ENCODE peak calls at places on chromosomes 6 and 20, in eight cellular contexts. K, T, P, Y, D, E, B and M are unnamed samples.
A peak's percentile ranks its signal among the peaks of the same experiment; 100 is the strongest.

GRCh38 chr6:42714098-42714761 is 8.2 kb downstream of the PRPH2 start:
- DNase-seq in K (peak; percentile 78), Y (no peak), P (no peak), T (no peak), B (no peak), E (no peak), D (no peak), M (peak; percentile 51)

GRCh38 chr6:134546962-134547645 is 229.2 kb upstream of the SGK1 start:
- DNase-seq in K (no peak), Y (no peak), B (no peak), D (no peak), E (no peak), P (no peak), T (no peak), M (no peak)

GRCh38 chr6:48766349-48766748 is 655.4 kb upstream of the PTCHD4 start:
- DNase-seq in T (no peak), Y (no peak), D (no peak), E (no peak), P (peak; percentile 73), K (peak; percentile 37), B (no peak), M (peak; percentile 81)

GRCh38 chr20:43941476-43942212 is 27.0 kb downstream of the TOX2 start:
- DNase-seq in E (no peak), Y (no peak), K (peak; percentile 82), T (no peak), P (peak; percentile 39), B (no peak), D (peak; percentile 49), M (no peak)

GRCh38 chr6:37061157-37061804 is 55.8 kb downstream of the FGD2 start:
- DNase-seq in E (peak; percentile 18), T (no peak), Y (no peak), B (peak; percentile 71), D (no peak), K (no peak), P (no peak), M (no peak)

GRCh38 chr6:166798652-166799051 is 157.7 kb downstream of the RNASET2 start:
- DNase-seq in Y (no peak), P (no peak), D (no peak), K (no peak), E (no peak), B (no peak), T (no peak), M (no peak)

GRCh38 chr6:53410508-53411258 is 61.9 kb upstream of the ELOVL5 start:
- DNase-seq in P (no peak), Y (no peak), D (no peak), T (peak; percentile 74), E (no peak), B (peak; percentile 69), K (peak; percentile 55), M (no peak)

GRCh38 chr20:21202284-21202683 is 76.4 kb downstream of the KIZ start:
- DNase-seq in T (no peak), P (no peak), B (no peak), Y (no peak), D (no peak), K (peak; percentile 27), E (no peak), M (peak; percentile 33)

GRCh38 chr20:41316009-41316408 is 1.5 kb downstream of the ZHX3 start:
- DNase-seq in B (no peak), D (no peak), T (no peak), K (no peak), Y (no peak), E (no peak), P (no peak), M (no peak)

GRCh38 chr6:41757268-41757667 is 10.1 kb upstream of the PGC start:
- DNase-seq in D (peak; percentile 22), T (no peak), P (no peak), B (no peak), K (no peak), Y (no peak), E (no peak), M (no peak)

GRCh38 chr6:75418233-75418632 is 75.4 kb downstream of the FILIP1 start:
- DNase-seq in B (no peak), T (no peak), E (no peak), P (peak; percentile 43), D (no peak), K (peak; percentile 27), Y (no peak), M (peak; percentile 75)

GRCh38 chr6:73652637-73653570 is 888 bp downstream of the SLC17A5 start:
- DNase-seq in B (peak; percentile 76), E (peak; percentile 40), Y (peak; percentile 51), K (peak; percentile 54), P (no peak), T (peak; percentile 81), D (peak; percentile 81), M (no peak)

GRCh38 chr6:7088076-7088742 is 19.6 kb upstream of the RREB1 start:
- DNase-seq in K (no peak), T (no peak), P (no peak), Y (no peak), E (no peak), D (no peak), B (no peak), M (no peak)

GRCh38 chr6:154689654-154690053 is 43.6 kb upstream of the SCAF8 start:
- DNase-seq in E (no peak), P (no peak), B (no peak), K (no peak), Y (no peak), T (no peak), D (no peak), M (no peak)

GRCh38 chr6:169990095-169991030 is 238.9 kb downstream of the ERMARD start:
- DNase-seq in B (no peak), K (no peak), E (no peak), D (peak; percentile 61), Y (no peak), T (peak; percentile 47), P (no peak), M (no peak)

GRCh38 chr20:37872161-37872560 is 30.8 kb upstream of the VSTM2L start:
- DNase-seq in E (no peak), K (no peak), B (no peak), P (no peak), Y (no peak), D (no peak), T (no peak), M (no peak)

GRCh38 chr6:147106759-147107401 is 97.3 kb upstream of the STXBP5 start:
- DNase-seq in B (no peak), D (no peak), T (no peak), Y (no peak), P (no peak), K (peak; percentile 73), E (no peak), M (no peak)

GRCh38 chr20:61814726-61815125 is 251.0 kb downstream of the TAF4 start:
- DNase-seq in E (no peak), P (no peak), T (no peak), K (no peak), B (no peak), D (peak; percentile 34), Y (no peak), M (no peak)

GRCh38 chr6:146355521-146356100 is 188.0 kb upstream of the RAB32 start:
- DNase-seq in K (no peak), D (no peak), T (no peak), Y (peak; percentile 4), B (no peak), E (no peak), P (no peak), M (no peak)

GRCh38 chr20:58692579-58693225 is at the start of gene NPEPL1:
- DNase-seq in B (peak; percentile 91), E (no peak), T (peak; percentile 70), K (peak; percentile 90), D (peak; percentile 87), P (no peak), Y (peak; percentile 54), M (no peak)

GRCh38 chr6:139912735-139913400 is 538.4 kb upstream of the CITED2 start:
- DNase-seq in T (no peak), P (no peak), D (no peak), Y (no peak), B (no peak), E (no peak), K (no peak), M (no peak)

GRCh38 chr6:145502417-145502816 is 232.9 kb downstream of the EPM2A start:
- DNase-seq in B (no peak), T (no peak), Y (no peak), E (no peak), D (no peak), K (peak; percentile 1), P (peak; percentile 44), M (peak; percentile 20)

GRCh38 chr6:121222656-121223055 is 111.6 kb downstream of the TBC1D32 start:
- DNase-seq in E (no peak), B (no peak), D (no peak), Y (no peak), K (peak; percentile 43), P (peak; percentile 8), T (no peak), M (peak; percentile 65)

GRCh38 chr6:107214655-107215054 is 99.3 kb upstream of the BEND3 start:
- DNase-seq in D (no peak), P (no peak), Y (no peak), K (no peak), B (no peak), T (no peak), E (no peak), M (no peak)

DNA sequence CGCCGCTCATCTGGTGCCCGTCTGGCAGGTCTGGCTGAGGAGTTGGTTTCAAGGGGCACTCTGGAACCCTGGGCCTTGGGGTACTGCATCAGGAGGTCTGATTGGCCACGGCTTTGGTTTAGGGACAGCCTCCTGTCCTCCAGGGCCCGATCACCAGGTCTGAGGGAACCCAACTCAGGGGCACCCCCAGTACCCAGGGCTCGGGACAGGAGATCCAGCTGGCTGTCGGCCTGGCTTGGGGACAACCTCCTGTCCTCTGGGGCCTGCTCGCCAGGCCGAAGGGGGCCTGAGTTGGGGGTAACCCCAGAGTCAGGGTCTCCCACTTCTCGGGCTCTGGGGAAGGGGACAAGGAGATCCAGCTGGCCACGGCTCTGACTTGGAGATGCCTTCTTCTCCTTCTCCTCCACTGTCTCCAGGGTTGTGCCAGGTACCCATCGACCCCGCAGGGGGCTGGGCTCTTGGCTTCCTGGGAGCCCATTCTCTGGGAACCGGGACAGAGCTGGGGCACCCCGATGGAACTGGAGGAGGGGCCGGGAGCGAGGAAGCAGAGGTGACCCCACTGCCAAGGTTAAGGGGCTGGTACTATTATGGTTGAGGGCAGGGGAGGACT is 2.4 kb upstream of the EIF6 start:
- DNase-seq in Y (no peak), D (no peak), K (no peak), B (no peak), P (no peak), T (no peak), E (no peak), M (no peak)
- H3K27ac ChIP-seq in Y (no peak overlapping the region), D (peak overlapping the region; percentile 70), K (no peak overlapping the region), B (no peak overlapping the region), P (no peak overlapping the region), T (no peak overlapping the region), E (no peak overlapping the region), M (no peak overlapping the region)

GRCh38 chr6:150316936-150317335 is 51.9 kb upstream of the IYD start:
- DNase-seq in K (no peak), D (no peak), E (no peak), Y (no peak), P (no peak), T (no peak), B (no peak), M (no peak)
- H3K27ac ChIP-seq in K (no peak overlapping the region), D (no peak overlapping the region), E (no peak overlapping the region), Y (no peak overlapping the region), P (no peak overlapping the region), T (no peak overlapping the region), B (no peak overlapping the region), M (no peak overlapping the region)

GRCh38 chr6:1705183-1705582 is 95.5 kb downstream of the FOXC1 start:
- DNase-seq in B (no peak), D (no peak), T (no peak), K (no peak), Y (no peak), E (no peak), P (no peak), M (no peak)
- H3K27ac ChIP-seq in B (no peak overlapping the region), D (no peak overlapping the region), T (no peak overlapping the region), K (no peak overlapping the region), Y (no peak overlapping the region), E (no peak overlapping the region), P (no peak overlapping the region), M (peak overlapping the region; percentile 68)

GRCh38 chr20:34618676-34619075 is 58.2 kb downstream of the PIGU start:
- DNase-seq in D (no peak), E (no peak), T (no peak), P (no peak), K (no peak), Y (no peak), B (no peak), M (no peak)
- H3K27ac ChIP-seq in D (no peak overlapping the region), E (no peak overlapping the region), T (no peak overlapping the region), P (no peak overlapping the region), K (no peak overlapping the region), Y (no peak overlapping the region), B (no peak overlapping the region), M (no peak overlapping the region)